ENCODE peak calls at places on chromosomes 12 and 14, in five cellular contexts. One of them, this sample, is unnamed.
A peak's percentile ranks its signal among the peaks of the same experiment; 100 is the strongest.

GRCh38 chr12:111590552-111590951 is 8.6 kb downstream of the ATXN2 start:
- DNase-seq in stomach: no peak
- DNase-seq in CD8-positive, alpha-beta memory T cell: no peak
- DNase-seq in A549: no peak
- DNase-seq in mucosa of descending colon: no peak
- DNase-seq in this sample: no peak

GRCh38 chr14:102829106-102829505 is 51.9 kb downstream of the TRAF3 start:
- DNase-seq in CD8-positive, alpha-beta memory T cell: no peak
- DNase-seq in mucosa of descending colon: no peak
- DNase-seq in A549: no peak
- DNase-seq in stomach: no peak
- DNase-seq in this sample: no peak

GRCh38 chr12:106227641-106228319 is 20.0 kb downstream of the CKAP4 start:
- DNase-seq in CD8-positive, alpha-beta memory T cell: peak; percentile 43
- DNase-seq in mucosa of descending colon: peak; percentile 41
- DNase-seq in stomach: peak; percentile 59
- DNase-seq in A549: no peak
- DNase-seq in this sample: peak; percentile 38

GRCh38 chr14:31947680-31948580 is 129.2 kb upstream of the ARHGAP5 start:
- DNase-seq in stomach: no peak
- DNase-seq in A549: no peak
- DNase-seq in mucosa of descending colon: no peak
- DNase-seq in CD8-positive, alpha-beta memory T cell: no peak
- DNase-seq in this sample: no peak

GRCh38 chr14:62303437-62303836 is 541.2 kb downstream of the SNAPC1 start:
- DNase-seq in A549: no peak
- DNase-seq in CD8-positive, alpha-beta memory T cell: no peak
- DNase-seq in stomach: no peak
- DNase-seq in mucosa of descending colon: no peak
- DNase-seq in this sample: no peak

GRCh38 chr12:46342562-46343033 is 30.0 kb downstream of the SLC38A2 start:
- DNase-seq in A549: no peak
- DNase-seq in CD8-positive, alpha-beta memory T cell: peak; percentile 16
- DNase-seq in stomach: peak; percentile 67
- DNase-seq in mucosa of descending colon: no peak
- DNase-seq in this sample: no peak

GRCh38 chr12:104823985-104824441 is 134.1 kb downstream of the SLC41A2 start:
- DNase-seq in mucosa of descending colon: no peak
- DNase-seq in stomach: no peak
- DNase-seq in CD8-positive, alpha-beta memory T cell: no peak
- DNase-seq in A549: no peak
- DNase-seq in this sample: no peak

GRCh38 chr14:102778616-102779351 is 1.5 kb downstream of the TRAF3 start:
- DNase-seq in A549: no peak
- DNase-seq in CD8-positive, alpha-beta memory T cell: no peak
- DNase-seq in mucosa of descending colon: no peak
- DNase-seq in stomach: no peak
- DNase-seq in this sample: no peak

GRCh38 chr12:85283560-85283959 is 3.5 kb downstream of the ALX1 start:
- DNase-seq in stomach: no peak
- DNase-seq in A549: no peak
- DNase-seq in mucosa of descending colon: no peak
- DNase-seq in CD8-positive, alpha-beta memory T cell: no peak
- DNase-seq in this sample: no peak

GRCh38 chr14:104972301-104973211 is 5.6 kb downstream of the AHNAK2 start:
- DNase-seq in A549: peak; percentile 79
- DNase-seq in CD8-positive, alpha-beta memory T cell: no peak
- DNase-seq in stomach: peak; percentile 77
- DNase-seq in mucosa of descending colon: peak; percentile 84
- DNase-seq in this sample: no peak

GRCh38 chr14:88482524-88482923 is 72.3 kb downstream of the PTPN21 start:
- DNase-seq in CD8-positive, alpha-beta memory T cell: no peak
- DNase-seq in A549: no peak
- DNase-seq in mucosa of descending colon: no peak
- DNase-seq in stomach: no peak
- DNase-seq in this sample: no peak

GRCh38 chr12:58976146-58976545 is 55.8 kb upstream of the LRIG3 start:
- DNase-seq in A549: no peak
- DNase-seq in CD8-positive, alpha-beta memory T cell: no peak
- DNase-seq in stomach: no peak
- DNase-seq in mucosa of descending colon: no peak
- DNase-seq in this sample: no peak

GRCh38 chr12:104788848-104789271 is 169.2 kb downstream of the SLC41A2 start:
- DNase-seq in CD8-positive, alpha-beta memory T cell: no peak
- DNase-seq in A549: no peak
- DNase-seq in stomach: no peak
- DNase-seq in mucosa of descending colon: no peak
- DNase-seq in this sample: no peak

GRCh38 chr12:31246470-31246850 is 79.5 kb downstream of the SINHCAF start:
- DNase-seq in A549: no peak
- DNase-seq in mucosa of descending colon: no peak
- DNase-seq in stomach: no peak
- DNase-seq in CD8-positive, alpha-beta memory T cell: no peak
- DNase-seq in this sample: no peak

GRCh38 chr12:81077686-81078441 is at the start of gene ACSS3:
- DNase-seq in stomach: peak; percentile 26
- DNase-seq in mucosa of descending colon: no peak
- DNase-seq in A549: no peak
- DNase-seq in CD8-positive, alpha-beta memory T cell: no peak
- DNase-seq in this sample: no peak

GRCh38 chr12:78241472-78241871 is 410.8 kb downstream of the NAV3 start:
- DNase-seq in mucosa of descending colon: no peak
- DNase-seq in stomach: no peak
- DNase-seq in CD8-positive, alpha-beta memory T cell: no peak
- DNase-seq in A549: no peak
- DNase-seq in this sample: no peak

GRCh38 chr12:27284751-27285150 is 40.7 kb downstream of the STK38L start:
- DNase-seq in CD8-positive, alpha-beta memory T cell: no peak
- DNase-seq in A549: no peak
- DNase-seq in stomach: no peak
- DNase-seq in mucosa of descending colon: no peak
- DNase-seq in this sample: no peak

GRCh38 chr12:1594295-1595025 is at the start of gene FBXL14:
- DNase-seq in CD8-positive, alpha-beta memory T cell: peak; percentile 86
- DNase-seq in A549: peak; percentile 76
- DNase-seq in mucosa of descending colon: peak; percentile 93
- DNase-seq in stomach: peak; percentile 90
- DNase-seq in this sample: peak; percentile 82

GRCh38 chr14:95197498-95198010 is 40.2 kb upstream of the DICER1 start:
- DNase-seq in mucosa of descending colon: no peak
- DNase-seq in CD8-positive, alpha-beta memory T cell: no peak
- DNase-seq in A549: no peak
- DNase-seq in stomach: peak; percentile 60
- DNase-seq in this sample: no peak

GRCh38 chr12:12929696-12930095 is 22.3 kb downstream of the GPRC5D start:
- DNase-seq in mucosa of descending colon: no peak
- DNase-seq in CD8-positive, alpha-beta memory T cell: no peak
- DNase-seq in stomach: no peak
- DNase-seq in A549: no peak
- DNase-seq in this sample: no peak

GRCh38 chr14:100065161-100065871 is at the start of gene EVL:
- DNase-seq in mucosa of descending colon: peak; percentile 70
- DNase-seq in stomach: peak; percentile 52
- DNase-seq in A549: no peak
- DNase-seq in CD8-positive, alpha-beta memory T cell: peak; percentile 48
- DNase-seq in this sample: no peak

GRCh38 chr12:3964404-3964803 is 91.2 kb upstream of the PARP11 start:
- DNase-seq in CD8-positive, alpha-beta memory T cell: no peak
- DNase-seq in stomach: no peak
- DNase-seq in mucosa of descending colon: no peak
- DNase-seq in A549: peak; percentile 26
- DNase-seq in this sample: no peak

GRCh38 chr14:62181591-62181990 is 419.4 kb downstream of the SNAPC1 start:
- DNase-seq in mucosa of descending colon: no peak
- DNase-seq in CD8-positive, alpha-beta memory T cell: no peak
- DNase-seq in A549: no peak
- DNase-seq in stomach: no peak
- DNase-seq in this sample: no peak

GRCh38 chr14:100606687-100607610 is 19.7 kb upstream of the BEGAIN start:
- DNase-seq in A549: no peak
- DNase-seq in CD8-positive, alpha-beta memory T cell: no peak
- DNase-seq in stomach: no peak
- DNase-seq in mucosa of descending colon: peak; percentile 13
- DNase-seq in this sample: no peak

GRCh38 chr14:45201908-45202307 is 51.1 kb downstream of the MIS18BP1 start:
- DNase-seq in A549: no peak
- DNase-seq in stomach: no peak
- DNase-seq in mucosa of descending colon: no peak
- DNase-seq in CD8-positive, alpha-beta memory T cell: no peak
- DNase-seq in this sample: no peak

GRCh38 chr12:108828774-108829173 is 28.6 kb downstream of the SSH1 start:
- DNase-seq in stomach: no peak
- DNase-seq in A549: no peak
- DNase-seq in mucosa of descending colon: no peak
- DNase-seq in CD8-positive, alpha-beta memory T cell: no peak
- DNase-seq in this sample: no peak

GRCh38 chr12:57777367-57777766 is 5.0 kb downstream of the EEF1AKMT3 start:
- DNase-seq in mucosa of descending colon: no peak
- DNase-seq in A549: no peak
- DNase-seq in CD8-positive, alpha-beta memory T cell: no peak
- DNase-seq in stomach: no peak
- DNase-seq in this sample: no peak

GRCh38 chr12:49868952-49869815 is 26.3 kb upstream of the BCDIN3D start:
- DNase-seq in CD8-positive, alpha-beta memory T cell: no peak
- DNase-seq in stomach: peak; percentile 83
- DNase-seq in mucosa of descending colon: peak; percentile 59
- DNase-seq in A549: no peak
- DNase-seq in this sample: no peak

GRCh38 chr12:126558810-126559209 is 1493.6 kb downstream of the AACS start:
- DNase-seq in mucosa of descending colon: no peak
- DNase-seq in CD8-positive, alpha-beta memory T cell: no peak
- DNase-seq in stomach: no peak
- DNase-seq in A549: no peak
- DNase-seq in this sample: no peak

GRCh38 chr12:23534196-23534595 is 415.3 kb downstream of the SOX5 start:
- DNase-seq in mucosa of descending colon: no peak
- DNase-seq in stomach: no peak
- DNase-seq in A549: no peak
- DNase-seq in CD8-positive, alpha-beta memory T cell: no peak
- DNase-seq in this sample: no peak

GRCh38 chr14:23481362-23481970 is 12.0 kb downstream of the NGDN start:
- DNase-seq in A549: no peak
- DNase-seq in mucosa of descending colon: no peak
- DNase-seq in CD8-positive, alpha-beta memory T cell: no peak
- DNase-seq in stomach: no peak
- DNase-seq in this sample: no peak

DNA sequence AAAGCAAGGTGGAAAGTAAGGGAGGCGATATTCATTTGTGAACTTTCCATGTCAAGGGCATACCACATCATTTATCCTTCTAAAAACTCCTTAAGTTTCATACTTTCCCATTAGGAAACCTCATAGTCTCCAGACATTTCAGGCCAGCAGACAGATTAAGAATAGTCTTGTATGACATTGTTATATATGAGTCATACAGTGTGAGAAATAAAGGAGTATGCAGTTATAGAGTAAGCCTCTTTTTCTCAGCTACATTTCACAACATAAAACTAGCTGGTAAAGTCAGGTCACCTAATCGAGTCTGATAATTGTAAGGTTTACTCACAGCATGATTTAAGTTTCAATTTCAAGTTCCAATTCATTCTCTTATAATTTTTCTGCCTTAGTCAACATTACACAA is 164.3 kb downstream of the GRIP1 start:
- DNase-seq in A549: no peak
- DNase-seq in mucosa of descending colon: no peak
- DNase-seq in stomach: no peak
- DNase-seq in CD8-positive, alpha-beta memory T cell: no peak
- DNase-seq in this sample: no peak
- H3K4me3 ChIP-seq in A549: no peak overlapping the region
- H3K4me3 ChIP-seq in mucosa of descending colon: no peak overlapping the region
- H3K4me3 ChIP-seq in stomach: no peak overlapping the region
- H3K4me3 ChIP-seq in CD8-positive, alpha-beta memory T cell: no peak overlapping the region
- H3K4me3 ChIP-seq in this sample: no peak overlapping the region

DNA sequence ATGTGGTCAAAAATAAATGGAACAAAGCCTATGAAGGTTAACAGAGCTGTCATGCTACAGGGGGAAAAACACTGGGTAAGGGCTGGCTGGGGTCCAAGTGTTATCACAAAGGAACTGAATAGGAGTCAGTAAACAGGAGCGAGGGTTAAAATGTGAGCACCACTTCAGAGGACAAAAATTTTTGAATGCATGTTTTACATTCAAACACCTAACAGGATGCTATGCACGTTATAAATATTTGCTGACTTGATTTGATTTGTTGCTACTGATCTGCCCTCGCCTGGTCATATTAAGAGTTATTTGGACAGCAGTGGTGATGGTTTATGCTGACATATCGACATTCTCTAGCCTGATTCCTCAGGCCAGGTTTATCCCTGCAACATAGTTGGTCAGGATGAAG is 7.4 kb upstream of the KTN1 start:
- DNase-seq in CD8-positive, alpha-beta memory T cell: no peak
- DNase-seq in mucosa of descending colon: no peak
- DNase-seq in A549: no peak
- DNase-seq in stomach: peak; percentile 44
- DNase-seq in this sample: no peak
- H3K4me1 ChIP-seq in CD8-positive, alpha-beta memory T cell: no peaks in the 10 kb centered on the region
- H3K4me1 ChIP-seq in mucosa of descending colon: no peaks in the 10 kb centered on the region
- H3K4me1 ChIP-seq in A549: peaks cover 5% of the 10 kb centered on the region
- H3K4me1 ChIP-seq in stomach: no peaks in the 10 kb centered on the region
- H3K4me1 ChIP-seq in this sample: no peaks in the 10 kb centered on the region

DNA sequence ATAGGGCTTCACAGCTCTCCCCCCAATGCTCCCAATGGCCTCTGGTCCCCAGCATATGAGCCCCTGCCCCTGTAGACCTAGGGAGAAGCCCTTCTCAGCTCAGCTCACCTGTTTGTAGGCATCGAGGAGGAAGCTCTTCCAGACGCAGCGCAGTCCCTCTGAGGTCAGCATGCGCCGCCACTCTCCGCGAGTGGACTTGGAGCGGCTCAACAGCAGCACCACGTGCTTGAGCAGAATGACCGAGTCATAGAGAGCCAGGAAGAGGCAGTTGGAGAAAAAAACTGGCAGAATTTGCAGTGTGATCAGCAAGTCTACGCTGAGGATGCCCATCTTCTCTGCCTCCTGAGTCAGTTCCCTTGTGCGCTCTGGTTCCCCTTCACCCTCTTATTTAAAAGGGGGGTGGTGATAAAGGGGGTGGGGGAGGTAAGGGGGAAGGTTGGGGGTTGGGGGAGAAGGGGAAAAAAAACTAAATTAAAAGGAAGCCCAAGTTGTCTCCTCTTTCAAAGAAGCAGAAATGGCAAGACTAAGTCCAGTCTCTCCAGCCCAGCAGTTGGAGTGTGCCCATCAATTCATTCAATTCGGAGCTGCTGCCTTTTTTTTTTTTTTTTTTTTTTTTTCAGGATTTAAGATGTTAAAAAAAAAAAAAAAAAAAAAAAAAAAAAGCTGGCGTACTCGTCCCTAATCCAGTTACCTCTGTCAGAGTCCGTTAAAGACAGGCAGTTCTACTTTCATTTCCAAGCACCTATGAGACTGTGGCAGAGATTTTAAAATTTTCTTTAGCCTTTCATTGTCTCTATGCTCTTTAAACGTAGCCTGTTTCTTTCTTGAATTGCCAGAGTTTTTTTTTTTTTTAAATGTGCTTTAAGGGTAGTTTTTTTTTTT is at the start of gene DIO2:
- DNase-seq in stomach: no peak
- DNase-seq in CD8-positive, alpha-beta memory T cell: no peak
- DNase-seq in mucosa of descending colon: peak; percentile 22
- DNase-seq in A549: no peak
- DNase-seq in this sample: no peak
- H3K4me3 ChIP-seq in stomach: peak within 1 kb of the TSS; percentile 28
- H3K4me3 ChIP-seq in CD8-positive, alpha-beta memory T cell: no peak within 1 kb of the TSS
- H3K4me3 ChIP-seq in mucosa of descending colon: no peak within 1 kb of the TSS
- H3K4me3 ChIP-seq in A549: peak within 1 kb of the TSS; percentile 46
- H3K4me3 ChIP-seq in this sample: no peak within 1 kb of the TSS

GRCh38 chr14:93035585-93035916 is 80.2 kb downstream of the ITPK1 start:
- DNase-seq in A549: no peak
- DNase-seq in stomach: no peak
- DNase-seq in CD8-positive, alpha-beta memory T cell: no peak
- DNase-seq in mucosa of descending colon: no peak
- DNase-seq in this sample: no peak
- H3K4me1 ChIP-seq in A549: peaks cover 94% of the 10 kb centered on the region
- H3K4me1 ChIP-seq in stomach: peaks cover 67% of the 10 kb centered on the region
- H3K4me1 ChIP-seq in CD8-positive, alpha-beta memory T cell: peaks cover 25% of the 10 kb centered on the region
- H3K4me1 ChIP-seq in mucosa of descending colon: peaks cover 46% of the 10 kb centered on the region
- H3K4me1 ChIP-seq in this sample: peaks cover 19% of the 10 kb centered on the region

This sample was measured in effector memory CD4-positive, alpha-beta T cell.